ENCODE peak calls at places on chromosomes 6 and 20, in seven cellular contexts. U is IMR-90, H is H1, Y is mesendoderm, L is mesenchymal stem cell, A is H9, C is trophoblast cell. P is an unnamed sample.

GRCh38 chr6:14459315-14459714 is 341.7 kb downstream of the CD83 start:
- DNase-seq in U (peak; percentile 50), H (no peak), Y (no peak), L (no peak), A (no peak), C (no peak), P (no peak)

GRCh38 chr6:90154666-90155065 is 142.0 kb downstream of the BACH2 start:
- DNase-seq in U (no peak), H (no peak), Y (no peak), L (no peak), A (no peak), C (no peak), P (no peak)

GRCh38 chr6:46325561-46326525 is 155.1 kb upstream of the ENPP5 start:
- DNase-seq in U (peak; percentile 28), H (peak; percentile 47), Y (peak; percentile 41), L (peak; percentile 70), A (no peak), C (peak; percentile 28), P (no peak)

GRCh38 chr6:135162678-135163439 is 18.2 kb upstream of the MYB start:
- DNase-seq in U (no peak), H (peak; percentile 93), Y (peak; percentile 84), L (peak; percentile 24), A (peak; percentile 82), C (peak; percentile 71), P (peak; percentile 55)

GRCh38 chr6:157461000-157461915 is 80.3 kb downstream of the ZDHHC14 start:
- DNase-seq in U (peak; percentile 85), H (no peak), Y (peak; percentile 44), L (peak; percentile 73), A (peak; percentile 68), C (peak; percentile 55), P (no peak)

GRCh38 chr20:63915471-63915870 is 20.5 kb downstream of the DNAJC5 start:
- DNase-seq in U (no peak), H (no peak), Y (no peak), L (no peak), A (no peak), C (no peak), P (no peak)

GRCh38 chr6:137776786-137777185 is 90.3 kb upstream of the TNFAIP3 start:
- DNase-seq in U (peak; percentile 73), H (no peak), Y (no peak), L (peak; percentile 91), A (no peak), C (peak; percentile 87), P (no peak)

GRCh38 chr20:48331518-48332286 is 496.1 kb downstream of the PREX1 start:
- DNase-seq in U (no peak), H (no peak), Y (no peak), L (no peak), A (no peak), C (no peak), P (no peak)

GRCh38 chr6:31834704-31835375 is 7.3 kb downstream of the HSPA1B start:
- DNase-seq in U (no peak), H (peak; percentile 89), Y (no peak), L (no peak), A (no peak), C (peak; percentile 78), P (peak; percentile 75)

GRCh38 chr20:18839507-18840247 is 26.1 kb downstream of the SCP2D1 start:
- DNase-seq in U (no peak), H (no peak), Y (no peak), L (no peak), A (no peak), C (no peak), P (peak; percentile 20)

GRCh38 chr20:47354388-47354709 is 2.1 kb downstream of the ZMYND8 start:
- DNase-seq in U (no peak), H (no peak), Y (no peak), L (no peak), A (no peak), C (no peak), P (no peak)

GRCh38 chr6:11778648-11779307 is at the start of gene ADTRP:
- DNase-seq in U (no peak), H (no peak), Y (peak; percentile 73), L (no peak), A (no peak), C (no peak), P (no peak)

GRCh38 chr6:57252975-57253374 is 30.9 kb upstream of the RAB23 start:
- DNase-seq in U (peak; percentile 77), H (no peak), Y (no peak), L (peak; percentile 57), A (no peak), C (no peak), P (no peak)

GRCh38 chr6:42347456-42347855 is 104.3 kb downstream of the TRERF1 start:
- DNase-seq in U (no peak), H (no peak), Y (no peak), L (no peak), A (no peak), C (no peak), P (no peak)
- H2BK5ac ChIP-seq in U (no peak overlapping the region), H (no peak overlapping the region), Y (no peak overlapping the region), L (no peak overlapping the region), A (no peak overlapping the region), C (no peak overlapping the region), P (no peak overlapping the region)

GRCh38 chr6:110746680-110747079 is 68.6 kb downstream of the CDK19 start:
- DNase-seq in U (no peak), H (no peak), Y (no peak), L (no peak), A (no peak), C (peak; percentile 33), P (no peak)
- H3K4me2 ChIP-seq in U (no peak overlapping the region), H (no peak overlapping the region), Y (no peak overlapping the region), L (no peak overlapping the region), A (no peak overlapping the region), C (no peak overlapping the region), P (no peak overlapping the region)

DNA sequence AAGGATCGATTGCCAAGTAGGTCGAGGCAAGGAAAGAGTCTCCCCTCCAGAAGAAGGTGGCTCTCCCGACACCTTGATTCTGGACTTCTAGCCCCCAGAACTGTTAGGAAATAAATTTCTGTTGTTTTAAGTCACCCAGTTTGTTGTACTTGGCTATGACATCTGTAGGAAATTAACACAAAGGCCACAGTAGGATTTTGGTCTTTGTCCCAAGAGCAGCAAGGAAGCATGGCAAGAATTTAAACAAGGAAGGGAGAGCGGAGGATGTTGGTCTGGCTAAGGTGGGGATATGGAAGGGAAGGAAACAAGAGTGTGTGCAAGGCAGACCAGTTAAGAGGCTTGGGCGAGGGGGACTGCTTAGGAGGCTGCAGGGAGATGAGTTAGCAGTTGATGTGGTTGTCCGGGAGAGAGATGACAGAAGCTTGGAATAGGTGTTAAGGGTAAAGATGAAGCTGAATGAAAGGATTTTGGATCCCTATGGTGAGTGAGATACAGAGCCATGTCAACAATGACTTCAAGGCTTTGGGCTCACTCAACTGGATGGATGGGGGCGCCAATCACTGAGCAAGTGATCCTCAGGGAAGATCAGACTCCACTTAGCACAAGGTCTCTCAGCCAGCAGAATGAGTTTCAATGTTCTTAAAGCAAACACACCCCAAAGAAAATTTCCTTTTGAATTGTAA is 140.5 kb upstream of the ZNF217 start:
- DNase-seq in U (no peak), H (no peak), Y (peak; percentile 76), L (no peak), A (no peak), C (no peak), P (no peak)
- H2BK120ac ChIP-seq in U (peak overlapping the region; percentile 92), H (no peak overlapping the region), Y (no peak overlapping the region), L (peak overlapping the region; percentile 2), A (no peak overlapping the region), C (peak overlapping the region; percentile 71), P (no peak overlapping the region)

DNA sequence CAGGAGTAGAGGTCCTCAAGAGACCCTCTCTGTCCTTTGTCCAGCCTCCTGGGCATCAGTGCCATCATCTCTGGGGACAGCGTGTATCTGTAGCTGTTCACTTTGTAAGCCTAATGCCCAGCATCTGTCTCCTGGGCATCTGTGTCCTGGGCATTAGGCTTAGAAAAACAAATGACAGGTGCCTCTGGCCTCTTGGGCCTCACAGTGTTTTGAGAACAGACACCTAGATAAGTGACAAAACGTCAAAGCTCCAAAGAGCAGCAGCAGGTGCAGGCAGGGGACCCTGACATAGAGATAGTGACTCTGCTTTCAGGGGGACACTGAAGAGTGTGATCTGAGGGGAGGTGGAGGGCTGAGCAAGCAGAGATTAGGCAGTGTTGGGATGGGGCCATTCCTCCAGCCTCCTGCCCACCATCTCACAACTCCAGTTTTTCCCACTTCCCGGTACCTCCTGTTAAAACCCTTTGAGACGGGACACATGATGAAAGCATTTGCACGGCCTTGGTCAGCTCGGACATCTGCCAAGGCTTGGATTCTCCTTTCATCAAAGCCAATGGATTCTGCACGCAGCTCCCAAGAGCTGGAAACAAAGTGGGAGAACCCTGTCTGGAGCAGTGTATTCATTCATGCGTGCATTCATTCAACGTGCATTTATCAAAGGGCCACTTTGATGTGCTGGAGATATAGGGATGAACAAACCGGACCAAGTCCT is 55.5 kb upstream of the CD93 start:
- DNase-seq in U (no peak), H (no peak), Y (no peak), L (no peak), A (no peak), C (no peak), P (no peak)
- H2BK5ac ChIP-seq in U (no peak overlapping the region), H (no peak overlapping the region), Y (no peak overlapping the region), L (no peak overlapping the region), A (no peak overlapping the region), C (no peak overlapping the region), P (no peak overlapping the region)

GRCh38 chr6:56072856-56073255 is 174.5 kb downstream of the COL21A1 start:
- DNase-seq in U (no peak), H (no peak), Y (no peak), L (peak; percentile 61), A (no peak), C (no peak), P (no peak)
- H3K4me2 ChIP-seq in U (no peak overlapping the region), H (no peak overlapping the region), Y (no peak overlapping the region), L (no peak overlapping the region), A (no peak overlapping the region), C (no peak overlapping the region), P (no peak overlapping the region)

GRCh38 chr20:6269163-6269873 is 146.5 kb upstream of the FERMT1 start:
- DNase-seq in U (no peak), H (no peak), Y (peak; percentile 64), L (peak; percentile 3), A (peak; percentile 46), C (no peak), P (no peak)
- H2BK120ac ChIP-seq in U (no peak overlapping the region), H (no peak overlapping the region), Y (no peak overlapping the region), L (no peak overlapping the region), A (no peak overlapping the region), C (no peak overlapping the region), P (no peak overlapping the region)

DNA sequence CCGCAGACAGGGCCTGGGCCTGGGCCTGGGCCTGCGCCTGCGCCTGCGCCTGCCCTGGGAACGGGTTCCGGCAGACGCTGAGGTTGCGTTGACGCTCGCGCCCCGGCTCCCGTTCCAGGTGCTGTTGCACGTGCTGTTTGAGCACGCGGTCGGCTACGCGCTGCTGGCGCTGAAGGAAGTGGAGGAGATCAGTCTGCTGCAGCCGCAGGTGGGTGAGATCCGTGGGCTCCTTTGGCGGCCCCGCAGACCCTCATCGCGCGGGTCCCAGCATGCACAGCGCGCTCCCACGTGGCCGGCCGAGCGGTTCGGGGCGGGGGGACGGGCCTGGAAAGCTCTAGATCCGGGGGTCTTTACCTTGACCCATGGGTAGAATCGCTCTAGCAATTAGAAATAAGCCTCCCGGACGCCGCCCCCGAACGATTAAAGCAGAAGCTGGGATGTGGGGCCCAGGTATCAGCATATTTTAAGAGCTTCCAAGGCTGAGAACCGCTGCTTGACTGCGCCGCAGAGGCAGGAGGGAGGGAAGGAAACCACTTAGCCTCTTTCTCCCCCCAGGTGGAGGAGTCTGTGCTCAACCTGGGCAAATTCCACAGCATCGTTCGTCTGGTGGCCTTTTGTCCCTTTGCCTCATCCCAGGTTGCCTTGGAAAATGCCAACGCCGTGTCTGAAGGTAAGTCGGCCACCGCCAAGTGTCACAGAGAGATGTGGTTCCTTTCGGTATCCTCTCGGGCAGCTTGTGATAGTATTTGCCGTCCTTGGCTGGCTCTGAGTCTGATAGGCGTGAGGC is 485 bp downstream of the NOP56 start:
- DNase-seq in U (no peak), H (no peak), Y (no peak), L (peak; percentile 37), A (no peak), C (peak; percentile 10), P (no peak)
- H2BK5ac ChIP-seq in U (peak overlapping the region; percentile 84), H (peak overlapping the region; percentile 98), Y (peak overlapping the region; percentile 14), L (peak overlapping the region; percentile 75), A (no peak overlapping the region), C (peak overlapping the region; percentile 89), P (peak overlapping the region; percentile 93)

P was measured in neuronal stem cell.